ENCODE peak calls at places on chromosomes 11 and 22, in eight cellular contexts. W is iPS-NIHi11; Z is CD8-positive, alpha-beta T cell; O is hippocampal formation; B is activated T-cell treated with anti-CD3 and anti-CD28 coated beads for 1 hour; L is NCI-H2029; F is activated naive CD4-positive, alpha-beta T cell treated with Interleukin-2 at 50 U/mL for 16 hours; M is GM19239. U is an unnamed sample.

GRCh38 chr22:24146190-24146616 is 35.1 kb upstream of the SUSD2 start:
- DNase-seq in W (peak), Z (no peak), O (peak), B (peak), L (peak), F (peak), M (peak), U (no peak)

GRCh38 chr11:41206388-41206787 is 253.1 kb downstream of the LRRC4C start:
- DNase-seq in W (no peak), Z (no peak), O (no peak), B (no peak), L (no peak), F (no peak), M (no peak), U (no peak)

GRCh38 chr11:124763156-124763947 is 1.3 kb upstream of the ESAM start:
- DNase-seq in W (peak), Z (peak), O (peak), B (peak), L (peak), F (peak), M (no peak), U (peak)

GRCh38 chr11:117959438-117960149 is 26.6 kb upstream of the IL10RA start:
- DNase-seq in W (no peak), Z (no peak), O (no peak), B (no peak), L (no peak), F (no peak), M (no peak), U (no peak)

GRCh38 chr11:79052539-79052938 is 388.3 kb downstream of the TENM4 start:
- DNase-seq in W (peak), Z (no peak), O (no peak), B (no peak), L (no peak), F (no peak), M (no peak), U (peak)

GRCh38 chr11:72069787-72070251 is 10.5 kb downstream of the NUMA1 start:
- DNase-seq in W (peak), Z (no peak), O (peak), B (no peak), L (peak), F (no peak), M (no peak), U (no peak)

GRCh38 chr22:32803020-32803758 is 1.7 kb downstream of the TIMP3 start:
- DNase-seq in W (no peak), Z (no peak), O (no peak), B (no peak), L (no peak), F (no peak), M (no peak), U (no peak)

GRCh38 chr11:1476946-1477736 is 9.4 kb downstream of the MOB2 start:
- DNase-seq in W (no peak), Z (no peak), O (no peak), B (no peak), L (no peak), F (no peak), M (no peak), U (no peak)

GRCh38 chr11:87384078-87384729 is 346.5 kb downstream of the TMEM135 start:
- DNase-seq in W (no peak), Z (no peak), O (no peak), B (no peak), L (no peak), F (no peak), M (no peak), U (no peak)

GRCh38 chr11:110479070-110479444 is 49.3 kb downstream of the FDX1 start:
- DNase-seq in W (no peak), Z (no peak), O (no peak), B (no peak), L (no peak), F (no peak), M (no peak), U (no peak)

GRCh38 chr11:128694618-128695481 is 978 bp downstream of the FLI1 start:
- DNase-seq in W (no peak), Z (peak), O (no peak), B (no peak), L (no peak), F (peak), M (no peak), U (peak)

GRCh38 chr22:39300198-39300830 is 19.1 kb downstream of the RPL3 start:
- DNase-seq in W (no peak), Z (no peak), O (peak), B (no peak), L (no peak), F (no peak), M (no peak), U (peak)

GRCh38 chr22:26068571-26068970 is 100.7 kb upstream of the SEZ6L start:
- DNase-seq in W (no peak), Z (no peak), O (no peak), B (no peak), L (no peak), F (no peak), M (no peak), U (no peak)

GRCh38 chr11:12950681-12951080 is 58.4 kb upstream of the RASSF10 start:
- DNase-seq in W (no peak), Z (no peak), O (no peak), B (no peak), L (no peak), F (no peak), M (no peak), U (no peak)

GRCh38 chr22:38872831-38873248 is 824 bp upstream of the CBX6 start:
- DNase-seq in W (peak), Z (no peak), O (peak), B (no peak), L (peak), F (no peak), M (no peak), U (peak)

GRCh38 chr11:76131585-76131984 is 74.7 kb downstream of the WNT11 start:
- DNase-seq in W (no peak), Z (no peak), O (no peak), B (no peak), L (no peak), F (no peak), M (no peak), U (no peak)

GRCh38 chr11:12731841-12732336 is 57.7 kb downstream of the TEAD1 start:
- DNase-seq in W (no peak), Z (no peak), O (no peak), B (no peak), L (no peak), F (no peak), M (no peak), U (no peak)

GRCh38 chr11:113705871-113706654 is at the start of gene TMPRSS5:
- DNase-seq in W (peak), Z (no peak), O (peak), B (no peak), L (no peak), F (no peak), M (no peak), U (no peak)

GRCh38 chr11:95338430-95338991 is 107.5 kb upstream of the SESN3 start:
- DNase-seq in W (peak), Z (no peak), O (peak), B (no peak), L (peak), F (no peak), M (no peak), U (no peak)

U was measured in glutamatergic neuron.